ENCODE peak calls at places on chromosome 22, in eight cellular contexts. P, R, X, Y, I, H, N and D are unnamed samples.

GRCh38 chr22:18121436-18122253 is 11.0 kb downstream of the TUBA8 start:
- DNase-seq in P (no peak), R (no peak), X (no peak), Y (no peak), I (no peak), H (no peak), N (no peak), D (no peak)

GRCh38 chr22:38715176-38715764 is 9.5 kb downstream of the GTPBP1 start:
- DNase-seq in P (no peak), R (no peak), X (no peak), Y (no peak), I (no peak), H (no peak), N (no peak), D (no peak)

GRCh38 chr22:35995772-35996171 is 32.9 kb downstream of the RBFOX2 start:
- DNase-seq in P (no peak), R (no peak), X (no peak), Y (peak; percentile 97), I (peak; percentile 62), H (no peak), N (peak; percentile 56), D (no peak)

GRCh38 chr22:45102896-45103420 is 60.8 kb upstream of the NUP50 start:
- DNase-seq in P (no peak), R (no peak), X (no peak), Y (no peak), I (no peak), H (no peak), N (no peak), D (no peak)

GRCh38 chr22:26585104-26585790 is 4.7 kb downstream of the TPST2 start:
- DNase-seq in P (no peak), R (no peak), X (no peak), Y (peak; percentile 79), I (no peak), H (no peak), N (peak; percentile 72), D (no peak)

GRCh38 chr22:33328789-33329296 is 270.7 kb upstream of the SYN3 start:
- DNase-seq in P (no peak), R (no peak), X (no peak), Y (peak; percentile 50), I (no peak), H (peak; percentile 65), N (peak; percentile 96), D (no peak)

GRCh38 chr22:39581303-39581702 is 10.8 kb downstream of the CACNA1I start:
- DNase-seq in P (no peak), R (no peak), X (no peak), Y (no peak), I (no peak), H (no peak), N (no peak), D (no peak)

GRCh38 chr22:40533712-40534378 is 102.7 kb downstream of the MRTFA start:
- DNase-seq in P (peak; percentile 10), R (no peak), X (no peak), Y (peak; percentile 79), I (no peak), H (peak; percentile 18), N (peak; percentile 55), D (no peak)